ENCODE peak calls at places on chromosomes 16 and 17, in four cellular contexts. R is lower leg skin, Y is GM23248, L is neural progenitor cell. W is an unnamed sample.

GRCh38 chr16:54931757-54932660 is 1.3 kb downstream of the IRX5 start:
- DNase-seq in R (no peak), Y (peak; percentile 71), L (peak; percentile 47), W (peak; percentile 28)

GRCh38 chr16:12874135-12874534 is 27.3 kb upstream of the SHISA9 start:
- DNase-seq in R (no peak), Y (peak; percentile 86), L (no peak), W (peak; percentile 8)

GRCh38 chr16:10971560-10971961 is 27.2 kb downstream of the CLEC16A start:
- DNase-seq in R (no peak), Y (peak; percentile 88), L (peak; percentile 86), W (peak; percentile 91)

GRCh38 chr17:75877752-75878173 is 618 bp downstream of the TRIM47 start:
- DNase-seq in R (peak; percentile 92), Y (peak; percentile 91), L (peak; percentile 93), W (peak; percentile 91)

GRCh38 chr17:41402161-41402560 is 4.8 kb upstream of the KRT31 start:
- DNase-seq in R (peak; percentile 76), Y (peak; percentile 28), L (no peak), W (peak; percentile 65)

GRCh38 chr16:66364117-66364958 is 2.2 kb upstream of the CDH5 start:
- DNase-seq in R (peak; percentile 92), Y (peak; percentile 62), L (peak; percentile 57), W (peak; percentile 46)

GRCh38 chr17:75523647-75524046 is 1.9 kb upstream of the LLGL2 start:
- DNase-seq in R (no peak), Y (no peak), L (no peak), W (no peak)

GRCh38 chr17:79789943-79790804 is 6.7 kb downstream of the CBX8 start:
- DNase-seq in R (no peak), Y (peak; percentile 64), L (peak; percentile 84), W (no peak)

GRCh38 chr16:75264999-75265910 is 13.8 kb upstream of the BCAR1 start:
- DNase-seq in R (peak; percentile 90), Y (peak; percentile 68), L (no peak), W (peak; percentile 64)

GRCh38 chr17:52606098-52606497 is 447.6 kb upstream of the CA10 start:
- DNase-seq in R (no peak), Y (peak; percentile 0), L (no peak), W (peak; percentile 5)

GRCh38 chr17:18161226-18162094 is 22.2 kb upstream of the ALKBH5 start:
- DNase-seq in R (no peak), Y (peak; percentile 33), L (no peak), W (no peak)

GRCh38 chr17:58357312-58358297 is 5.6 kb upstream of the SUPT4H1 start:
- DNase-seq in R (no peak), Y (no peak), L (no peak), W (no peak)

GRCh38 chr17:71019699-71020098 is 850.4 kb downstream of the KCNJ2 start:
- DNase-seq in R (no peak), Y (no peak), L (no peak), W (no peak)

GRCh38 chr16:57341441-57342303 is 16.9 kb upstream of the CCL22 start:
- DNase-seq in R (peak; percentile 84), Y (peak; percentile 94), L (no peak), W (peak; percentile 71)

GRCh38 chr17:77914440-77915254 is 43.9 kb upstream of the TNRC6C start:
- DNase-seq in R (no peak), Y (no peak), L (peak; percentile 13), W (peak; percentile 42)

GRCh38 chr17:54864636-54865420 is 35.8 kb upstream of the TOM1L1 start:
- DNase-seq in R (no peak), Y (no peak), L (no peak), W (no peak)

GRCh38 chr17:3730881-3731429 is 7.3 kb downstream of the HASPIN start:
- DNase-seq in R (no peak), Y (peak; percentile 26), L (no peak), W (peak; percentile 79)

GRCh38 chr17:69588739-69589334 is 174.3 kb downstream of the MAP2K6 start:
- DNase-seq in R (no peak), Y (no peak), L (no peak), W (peak; percentile 44)

GRCh38 chr17:40452074-40452787 is 9.0 kb downstream of the IGFBP4 start:
- DNase-seq in R (no peak), Y (peak; percentile 97), L (no peak), W (peak; percentile 78)

GRCh38 chr17:69501591-69502468 is 87.3 kb downstream of the MAP2K6 start:
- DNase-seq in R (no peak), Y (peak; percentile 68), L (peak; percentile 27), W (peak; percentile 66)

GRCh38 chr16:75801307-75801706 is 75.0 kb upstream of the CPHXL start:
- DNase-seq in R (no peak), Y (peak; percentile 19), L (no peak), W (peak; percentile 6)

GRCh38 chr17:27319536-27320221 is 25.8 kb downstream of the WSB1 start:
- DNase-seq in R (peak; percentile 92), Y (peak; percentile 80), L (no peak), W (peak; percentile 89)

GRCh38 chr17:43381621-43382020 is 17.2 kb upstream of the ARL4D start:
- DNase-seq in R (no peak), Y (no peak), L (no peak), W (no peak)

GRCh38 chr16:6684076-6684673 is 648.5 kb upstream of the RBFOX1 start:
- DNase-seq in R (no peak), Y (peak; percentile 30), L (peak; percentile 65), W (peak; percentile 42)

GRCh38 chr16:67542464-67542863 is 13.8 kb downstream of the RIPOR1 start:
- DNase-seq in R (no peak), Y (peak; percentile 77), L (no peak), W (peak; percentile 60)

GRCh38 chr16:46830417-46830901 is 521 bp downstream of the C16orf87 start:
- DNase-seq in R (peak; percentile 88), Y (peak; percentile 67), L (peak; percentile 74), W (peak; percentile 65)

GRCh38 chr17:47829870-47830269 is 1.5 kb downstream of the MRPL10 start:
- DNase-seq in R (no peak), Y (no peak), L (no peak), W (no peak)

GRCh38 chr16:50288920-50289319 is 22.6 kb downstream of the ADCY7 start:
- DNase-seq in R (no peak), Y (no peak), L (no peak), W (no peak)

GRCh38 chr16:22764662-22765302 is 49.2 kb upstream of the HS3ST2 start:
- DNase-seq in R (no peak), Y (no peak), L (peak; percentile 20), W (no peak)

GRCh38 chr16:85520853-85521736 is 92.0 kb upstream of the GSE1 start:
- DNase-seq in R (no peak), Y (no peak), L (no peak), W (no peak)

W was measured in astrocyte of the hippocampus.